ENCODE peak calls at places on chromosomes 4 and X, in six cellular contexts. E is activated gamma-delta T cell treated with anti-CD3 and anti-CD28 coated beads, Interleukin-2, amount 50 U/mL, for 16 hours; Z is HCEC 1CT; R is stimulated activated CD4-positive, alpha-beta T cell treated with anti-CD3 and anti-CD28 coated beads, Interleukin-1b, Interleukin-23, amount 100 ng/mL, for 24 hours; V is fibroblast of pulmonary artery; Q is aorta. O is an unnamed sample.
A peak's percentile ranks its signal among the peaks of the same experiment; 100 is the strongest.

GRCh38 chr4:160319221-160319867 is 1216.5 kb downstream of the RAPGEF2 start:
- DNase-seq in V (peak; percentile 26), Q (no peak), Z (no peak), E (no peak), R (no peak), O (no peak)

GRCh38 chr4:76738081-76738931 is 159.6 kb downstream of the SOWAHB start:
- DNase-seq in Z (peak; percentile 94), Q (peak; percentile 83), E (no peak), V (peak; percentile 73), R (peak; percentile 13), O (no peak)

GRCh38 chr4:7391637-7392437 is 42.9 kb downstream of the PSAPL1 start:
- DNase-seq in Q (peak; percentile 39), Z (no peak), E (no peak), R (no peak), V (no peak), O (no peak)

GRCh38 chrX:125288343-125288742 is 31.3 kb upstream of the TEX13C start:
- DNase-seq in R (no peak), Q (peak; percentile 25), V (no peak), Z (no peak), E (no peak), O (no peak)

GRCh38 chrX:105117621-105118020 is 102.9 kb downstream of the TEX13A start:
- DNase-seq in Q (no peak), E (no peak), V (no peak), R (no peak), Z (no peak), O (no peak)

GRCh38 chr4:139241086-139241783 is 38.8 kb downstream of the MGARP start:
- DNase-seq in V (no peak), Q (no peak), R (no peak), Z (no peak), E (no peak), O (peak; percentile 67)

GRCh38 chr4:1569461-1570151 is 114.5 kb downstream of the FAM53A start:
- DNase-seq in E (no peak), V (no peak), Z (no peak), R (no peak), Q (peak; percentile 66), O (no peak)

GRCh38 chr4:5802565-5802964 is 90.3 kb downstream of the CRMP1 start:
- DNase-seq in E (no peak), V (no peak), R (no peak), Z (no peak), Q (no peak), O (no peak)

GRCh38 chrX:11535156-11535919 is 130.4 kb downstream of the ARHGAP6 start:
- DNase-seq in E (no peak), Q (no peak), R (no peak), Z (no peak), V (no peak), O (no peak)

GRCh38 chr4:182215171-182215570 is 28.0 kb upstream of the TENM3 start:
- DNase-seq in V (no peak), Q (no peak), E (no peak), Z (no peak), R (no peak), O (no peak)

GRCh38 chrX:19678941-19679340 is 163.6 kb upstream of the MAP3K15 start:
- DNase-seq in V (no peak), E (no peak), Q (no peak), R (no peak), Z (no peak), O (no peak)

GRCh38 chr4:78622253-78622979 is 70.8 kb downstream of the ANXA3 start:
- DNase-seq in V (peak; percentile 69), R (no peak), E (no peak), Z (peak; percentile 58), Q (no peak), O (peak; percentile 73)

O was measured in ACHN.